ENCODE peak calls at places on chromosomes 5 and 9, in six cellular contexts. T is IMR-90, O is neuronal stem cell, Z is H9, P is mesendoderm, B is H1. S is an unnamed sample. For H3K27me3, the result is how much of the 10 kb centered on the place peaks cover.

GRCh38 chr5:106525438-106525837 is 1145.3 kb downstream of the EFNA5 start:
- DNase-seq in T (no peak), O (no peak), Z (no peak), P (no peak), B (no peak), S (no peak)

GRCh38 chr5:143311428-143311827 is 92.1 kb downstream of the NR3C1 start:
- DNase-seq in T (peak), O (no peak), Z (no peak), P (no peak), B (no peak), S (peak)

GRCh38 chr5:1176473-1177391 is 24.7 kb upstream of the SLC6A19 start:
- DNase-seq in T (no peak), O (no peak), Z (peak), P (peak), B (peak), S (no peak)

GRCh38 chr5:52863715-52864114 is 76.0 kb downstream of the ITGA1 start:
- DNase-seq in T (peak), O (no peak), Z (no peak), P (no peak), B (no peak), S (no peak)

GRCh38 chr5:142296914-142297417 is 27.9 kb downstream of the SPRY4 start:
- DNase-seq in T (peak), O (no peak), Z (no peak), P (no peak), B (no peak), S (peak)

GRCh38 chr9:85536514-85536913 is 205.2 kb downstream of the AGTPBP1 start:
- DNase-seq in T (no peak), O (no peak), Z (no peak), P (no peak), B (no peak), S (no peak)

GRCh38 chr5:158819840-158820620 is 279.7 kb downstream of the EBF1 start:
- DNase-seq in T (peak), O (no peak), Z (no peak), P (no peak), B (no peak), S (peak)

GRCh38 chr9:137302176-137303030 is at the start of gene NRARP:
- DNase-seq in T (peak), O (peak), Z (peak), P (peak), B (peak), S (peak)

GRCh38 chr5:26940981-26941380 is 97.4 kb downstream of the CDH9 start:
- DNase-seq in T (peak), O (no peak), Z (no peak), P (no peak), B (no peak), S (peak)

GRCh38 chr5:72507360-72508238 is at the start of gene ZNF366:
- DNase-seq in T (peak), O (no peak), Z (no peak), P (no peak), B (no peak), S (peak)

GRCh38 chr5:1555011-1555807 is 31.4 kb upstream of the LPCAT1 start:
- DNase-seq in T (peak), O (no peak), Z (no peak), P (no peak), B (peak), S (peak)

GRCh38 chr5:131466171-131466766 is 168.8 kb downstream of the RAPGEF6 start:
- DNase-seq in T (peak), O (no peak), Z (no peak), P (no peak), B (no peak), S (peak)

GRCh38 chr5:39500656-39501295 is 76.0 kb upstream of the DAB2 start:
- DNase-seq in T (peak), O (no peak), Z (no peak), P (no peak), B (no peak), S (no peak)

GRCh38 chr5:129971684-129972083 is 67.4 kb downstream of the CHSY3 start:
- DNase-seq in T (no peak), O (no peak), Z (no peak), P (no peak), B (no peak), S (peak)

GRCh38 chr5:83050723-83051340 is 26.4 kb downstream of the TMEM167A start:
- DNase-seq in T (no peak), O (no peak), Z (no peak), P (no peak), B (no peak), S (no peak)

GRCh38 chr5:103454774-103455173 is 107.8 kb downstream of the NUDT12 start:
- DNase-seq in T (peak), O (no peak), Z (no peak), P (no peak), B (no peak), S (no peak)

GRCh38 chr9:404229-404628 is 189.6 kb downstream of the DOCK8 start:
- DNase-seq in T (no peak), O (no peak), Z (no peak), P (no peak), B (no peak), S (no peak)

GRCh38 chr5:131228646-131229045 is 35.2 kb upstream of the CDC42SE2 start:
- DNase-seq in T (no peak), O (no peak), Z (no peak), P (no peak), B (no peak), S (no peak)

GRCh38 chr5:173802670-173803165 is 85.4 kb upstream of the CPEB4 start:
- DNase-seq in T (peak), O (no peak), Z (no peak), P (peak), B (no peak), S (peak)

GRCh38 chr5:32290922-32291321 is 21.8 kb downstream of the MTMR12 start:
- DNase-seq in T (no peak), O (no peak), Z (no peak), P (no peak), B (no peak), S (no peak)

DNA sequence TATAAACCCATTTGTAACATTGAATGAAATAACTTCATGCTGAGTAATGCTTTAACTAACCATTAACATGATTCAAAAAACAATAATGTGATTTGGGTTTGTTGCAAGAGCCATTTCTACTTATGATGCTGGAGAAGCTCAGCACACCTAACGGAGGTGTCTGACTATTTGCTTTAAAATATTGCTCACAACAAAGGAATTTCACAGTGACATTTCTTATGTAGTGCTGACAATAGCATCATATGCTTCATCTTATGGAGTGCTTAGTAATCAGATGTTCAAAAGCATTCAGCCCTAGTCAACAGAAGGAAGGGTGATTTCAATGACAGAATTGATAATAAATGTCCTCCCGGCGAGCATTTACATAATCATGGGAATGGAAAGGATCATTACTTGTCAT is 1003.3 kb upstream of the COX7C start:
- DNase-seq in T (no peak), O (no peak), Z (no peak), P (no peak), B (no peak), S (no peak)
- H3K27me3 ChIP-seq in T (under half), O (under half), Z (under half), P (under half), B (under half), S (under half)

GRCh38 chr9:123717581-123717980 is 212.3 kb downstream of the DENND1A start:
- DNase-seq in T (no peak), O (no peak), Z (no peak), P (no peak), B (no peak), S (no peak)
- H3K23ac ChIP-seq in T (no peak), O (no peak), Z (no peak), P (no peak), B (no peak), S (no peak)

GRCh38 chr9:98615633-98616032 is 93.1 kb downstream of the GABBR2 start:
- DNase-seq in T (no peak), O (no peak), Z (no peak), P (no peak), B (no peak), S (no peak)

GRCh38 chr9:98611319-98611718 is 97.4 kb downstream of the GABBR2 start:
- DNase-seq in T (no peak), O (no peak), Z (no peak), P (no peak), B (no peak), S (no peak)

GRCh38 chr9:98610711-98611110 is 98.0 kb downstream of the GABBR2 start:
- DNase-seq in T (no peak), O (no peak), Z (no peak), P (no peak), B (no peak), S (no peak)

GRCh38 chr9:98611986-98612505 is 96.7 kb downstream of the GABBR2 start:
- DNase-seq in T (no peak), O (no peak), Z (no peak), P (no peak), B (no peak), S (no peak)

DNA sequence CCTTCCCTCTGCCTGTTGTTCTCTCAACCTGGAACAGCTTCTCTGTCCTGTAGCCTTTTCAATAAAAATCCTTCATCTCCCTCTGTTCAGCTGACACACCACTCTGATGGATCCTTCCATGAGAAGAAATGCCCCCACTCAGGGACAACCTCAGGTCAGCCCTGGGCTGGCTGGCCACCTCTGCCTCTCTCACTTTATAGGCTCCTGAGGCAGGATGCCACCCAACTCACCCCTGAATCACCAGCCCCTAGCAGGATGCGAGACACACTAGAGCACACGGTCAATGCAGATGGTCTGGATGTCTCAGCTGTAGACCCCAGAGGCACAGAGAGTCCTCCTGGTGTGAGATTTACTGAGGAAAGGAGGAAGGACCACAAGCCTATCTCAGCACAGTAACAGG is 93.8 kb downstream of the GABBR2 start:
- DNase-seq in T (no peak), O (no peak), Z (no peak), P (no peak), B (no peak), S (no peak)
- H3K27me3 ChIP-seq in T (under half), O (under half), Z (under half), P (under half), B (under half), S (under half)

GRCh38 chr9:114791312-114791711 is 14.5 kb downstream of the TNFSF15 start:
- DNase-seq in T (no peak), O (no peak), Z (no peak), P (no peak), B (no peak), S (no peak)
- H3K23ac ChIP-seq in T (no peak), O (no peak), Z (no peak), P (no peak), B (no peak), S (no peak)

GRCh38 chr5:132657676-132658382 is at the start of gene IL13:
- DNase-seq in T (no peak), O (no peak), Z (no peak), P (no peak), B (no peak), S (no peak)

GRCh38 chr5:132658383-132659302 is 670 bp downstream of the IL13 start:
- DNase-seq in T (no peak), O (no peak), Z (no peak), P (no peak), B (no peak), S (no peak)

GRCh38 chr5:132656774-132657355 is 1.1 kb upstream of the IL13 start:
- DNase-seq in T (no peak), O (no peak), Z (no peak), P (no peak), B (no peak), S (no peak)

GRCh38 chr5:132653716-132654115 is 4.3 kb upstream of the IL13 start:
- DNase-seq in T (no peak), O (no peak), Z (no peak), P (no peak), B (peak), S (no peak)

GRCh38 chr5:132655821-132656773 is 1.9 kb upstream of the IL13 start:
- DNase-seq in T (no peak), O (peak), Z (peak), P (no peak), B (peak), S (peak)
- H3K27me3 ChIP-seq in T (under half), O (half or more), Z (under half), P (under half), B (under half), S (under half)

S was measured in mesenchymal stem cell.